ENCODE peak calls at places on chromosomes 5 and 9, in four cellular contexts. One of them, this sample, is unnamed.

GRCh38 chr5:90037646-90038045 is 371.9 kb downstream of the CETN3 start:
- DNase-seq in Peyer's patch: no peak
- DNase-seq in 8988T: no peak
- DNase-seq in myocyte: peak
- DNase-seq in this sample: no peak

GRCh38 chr9:93904649-93905472 is 50.3 kb downstream of the BARX1 start:
- DNase-seq in 8988T: no peak
- DNase-seq in Peyer's patch: no peak
- DNase-seq in myocyte: no peak
- DNase-seq in this sample: no peak

GRCh38 chr9:20921362-20921761 is 110.1 kb downstream of the HACD4 start:
- DNase-seq in myocyte: no peak
- DNase-seq in Peyer's patch: no peak
- DNase-seq in 8988T: no peak
- DNase-seq in this sample: peak

GRCh38 chr5:164422400-164422799 is 917.0 kb downstream of the MAT2B start:
- DNase-seq in myocyte: peak
- DNase-seq in Peyer's patch: no peak
- DNase-seq in 8988T: no peak
- DNase-seq in this sample: no peak

GRCh38 chr5:53616939-53617549 is 56.6 kb downstream of the NDUFS4 start:
- DNase-seq in Peyer's patch: no peak
- DNase-seq in myocyte: peak
- DNase-seq in 8988T: no peak
- DNase-seq in this sample: no peak

GRCh38 chr5:109825450-109825849 is 135.7 kb downstream of the MAN2A1 start:
- DNase-seq in 8988T: no peak
- DNase-seq in myocyte: no peak
- DNase-seq in Peyer's patch: no peak
- DNase-seq in this sample: no peak

GRCh38 chr5:133825631-133826289 is 142.7 kb downstream of the C5orf15 start:
- DNase-seq in myocyte: peak
- DNase-seq in Peyer's patch: no peak
- DNase-seq in 8988T: no peak
- DNase-seq in this sample: no peak

GRCh38 chr5:32365623-32366022 is 52.9 kb upstream of the MTMR12 start:
- DNase-seq in myocyte: no peak
- DNase-seq in Peyer's patch: no peak
- DNase-seq in 8988T: no peak
- DNase-seq in this sample: no peak

GRCh38 chr5:104987074-104987473 is 1424.5 kb upstream of the NUDT12 start:
- DNase-seq in myocyte: no peak
- DNase-seq in 8988T: no peak
- DNase-seq in Peyer's patch: no peak
- DNase-seq in this sample: no peak

GRCh38 chr9:33687779-33688178 is 107.6 kb upstream of the PRSS3 start:
- DNase-seq in myocyte: no peak
- DNase-seq in 8988T: no peak
- DNase-seq in Peyer's patch: no peak
- DNase-seq in this sample: no peak

GRCh38 chr5:41510176-41510831 is at the start of gene PLCXD3:
- DNase-seq in myocyte: peak
- DNase-seq in 8988T: peak
- DNase-seq in Peyer's patch: peak
- DNase-seq in this sample: peak

GRCh38 chr5:7415123-7415522 is 19.2 kb downstream of the ADCY2 start:
- DNase-seq in 8988T: no peak
- DNase-seq in Peyer's patch: no peak
- DNase-seq in myocyte: no peak
- DNase-seq in this sample: no peak

GRCh38 chr5:176985516-176985915 is 21.1 kb downstream of the UIMC1 start:
- DNase-seq in 8988T: no peak
- DNase-seq in myocyte: no peak
- DNase-seq in Peyer's patch: peak
- DNase-seq in this sample: no peak

GRCh38 chr5:52841114-52841513 is 53.4 kb downstream of the ITGA1 start:
- DNase-seq in 8988T: no peak
- DNase-seq in myocyte: no peak
- DNase-seq in Peyer's patch: no peak
- DNase-seq in this sample: no peak

GRCh38 chr5:63963080-63963735 is 963 bp upstream of the HTR1A start:
- DNase-seq in Peyer's patch: no peak
- DNase-seq in 8988T: no peak
- DNase-seq in myocyte: peak
- DNase-seq in this sample: peak

GRCh38 chr5:86557920-86558319 is 59.8 kb upstream of the COX7C start:
- DNase-seq in 8988T: no peak
- DNase-seq in Peyer's patch: no peak
- DNase-seq in myocyte: no peak
- DNase-seq in this sample: no peak

GRCh38 chr5:16755641-16756040 is 138.8 kb upstream of the RETREG1 start:
- DNase-seq in myocyte: no peak
- DNase-seq in 8988T: no peak
- DNase-seq in Peyer's patch: no peak
- DNase-seq in this sample: no peak

GRCh38 chr5:77924081-77924480 is 147.9 kb upstream of the TBCA start:
- DNase-seq in Peyer's patch: no peak
- DNase-seq in 8988T: no peak
- DNase-seq in myocyte: peak
- DNase-seq in this sample: peak

GRCh38 chr9:109794361-109795012 is 14.5 kb downstream of the PALM2AKAP2 start:
- DNase-seq in 8988T: no peak
- DNase-seq in myocyte: no peak
- DNase-seq in Peyer's patch: no peak
- DNase-seq in this sample: no peak

GRCh38 chr5:128674837-128675446 is 136.9 kb upstream of the FBN2 start:
- DNase-seq in 8988T: no peak
- DNase-seq in Peyer's patch: peak
- DNase-seq in myocyte: peak
- DNase-seq in this sample: peak

GRCh38 chr9:137912671-137913070 is 35.1 kb downstream of the CACNA1B start:
- DNase-seq in myocyte: no peak
- DNase-seq in 8988T: no peak
- DNase-seq in Peyer's patch: no peak
- DNase-seq in this sample: no peak

GRCh38 chr5:53378590-53379247 is 101.7 kb upstream of the FST start:
- DNase-seq in Peyer's patch: no peak
- DNase-seq in 8988T: no peak
- DNase-seq in myocyte: no peak
- DNase-seq in this sample: peak

GRCh38 chr9:132181796-132182521 is 20.1 kb downstream of the NTNG2 start:
- DNase-seq in myocyte: peak
- DNase-seq in 8988T: no peak
- DNase-seq in Peyer's patch: no peak
- DNase-seq in this sample: no peak

GRCh38 chr9:88364706-88365105 is 23.5 kb upstream of the SPIN1 start:
- DNase-seq in 8988T: no peak
- DNase-seq in myocyte: no peak
- DNase-seq in Peyer's patch: no peak
- DNase-seq in this sample: no peak

GRCh38 chr9:104860280-104860679 is 67.7 kb downstream of the ABCA1 start:
- DNase-seq in Peyer's patch: no peak
- DNase-seq in 8988T: no peak
- DNase-seq in myocyte: no peak
- DNase-seq in this sample: no peak

GRCh38 chr5:1517838-1518237 is 5.9 kb downstream of the LPCAT1 start:
- DNase-seq in myocyte: no peak
- DNase-seq in 8988T: no peak
- DNase-seq in Peyer's patch: peak
- DNase-seq in this sample: no peak

GRCh38 chr9:103037508-103038477 is 42.7 kb downstream of the CYLC2 start:
- DNase-seq in myocyte: no peak
- DNase-seq in 8988T: no peak
- DNase-seq in Peyer's patch: no peak
- DNase-seq in this sample: peak

GRCh38 chr9:128416014-128416413 is 4.6 kb upstream of the CERCAM start:
- DNase-seq in myocyte: no peak
- DNase-seq in Peyer's patch: no peak
- DNase-seq in 8988T: no peak
- DNase-seq in this sample: no peak

GRCh38 chr9:76313771-76314170 is 80.5 kb downstream of the RFK start:
- DNase-seq in Peyer's patch: peak
- DNase-seq in 8988T: no peak
- DNase-seq in myocyte: no peak
- DNase-seq in this sample: no peak

GRCh38 chr5:80151890-80152289 is 104.0 kb downstream of the SERINC5 start:
- DNase-seq in myocyte: no peak
- DNase-seq in Peyer's patch: no peak
- DNase-seq in 8988T: no peak
- DNase-seq in this sample: no peak

GRCh38 chr9:20898885-20899554 is 132.4 kb downstream of the HACD4 start:
- DNase-seq in myocyte: no peak
- DNase-seq in 8988T: no peak
- DNase-seq in Peyer's patch: no peak
- DNase-seq in this sample: peak

GRCh38 chr5:59466271-59466670 is 427.3 kb downstream of the PDE4D start:
- DNase-seq in Peyer's patch: no peak
- DNase-seq in 8988T: no peak
- DNase-seq in myocyte: no peak
- DNase-seq in this sample: no peak

GRCh38 chr9:134088064-134088725 is 20.4 kb upstream of the BRD3 start:
- DNase-seq in myocyte: no peak
- DNase-seq in 8988T: no peak
- DNase-seq in Peyer's patch: no peak
- DNase-seq in this sample: no peak

GRCh38 chr9:33381231-33381791 is 21.1 kb downstream of the AQP7 start:
- DNase-seq in Peyer's patch: no peak
- DNase-seq in 8988T: no peak
- DNase-seq in myocyte: peak
- DNase-seq in this sample: no peak